ENCODE peak calls at places on chromosomes 4 and X, in ten cellular contexts. Q, J, M, C, R, Y, U, W, O and B are unnamed samples.

GRCh38 chr4:22410645-22411247 is 105.1 kb downstream of the ADGRA3 start:
- DNase-seq in Q (no peak), J (no peak), M (peak; percentile 9), C (peak; percentile 49), R (no peak), Y (no peak), U (no peak), W (peak; percentile 40), O (no peak), B (no peak)

GRCh38 chr4:87118826-87119225 is 101.6 kb downstream of the KLHL8 start:
- DNase-seq in Q (peak; percentile 12), J (no peak), M (peak; percentile 81), C (peak; percentile 81), R (no peak), Y (no peak), U (no peak), W (peak; percentile 47), O (no peak), B (no peak)

GRCh38 chrX:106894978-106895452 is 8.1 kb downstream of the RIPPLY1 start:
- DNase-seq in Q (no peak), J (no peak), M (peak; percentile 77), C (peak; percentile 89), R (no peak), Y (no peak), U (no peak), W (peak; percentile 77), O (no peak), B (no peak)

GRCh38 chr4:133866328-133866699 is 335.3 kb downstream of the PABPC4L start:
- DNase-seq in Q (no peak), J (no peak), M (peak; percentile 36), C (peak; percentile 91), R (no peak), Y (no peak), U (no peak), W (no peak), O (no peak), B (no peak)

GRCh38 chr4:33193109-33193508 is 2472.9 kb downstream of the PCDH7 start:
- DNase-seq in Q (no peak), J (no peak), M (no peak), C (no peak), R (no peak), Y (no peak), U (no peak), W (no peak), O (no peak), B (no peak)

GRCh38 chrX:75230296-75230695 is 43.6 kb upstream of the UPRT start:
- DNase-seq in Q (no peak), J (no peak), M (no peak), C (no peak), R (no peak), Y (no peak), U (no peak), W (no peak), O (no peak), B (no peak)

GRCh38 chrX:68045008-68045577 is 388.2 kb downstream of the OPHN1 start:
- DNase-seq in Q (no peak), J (no peak), M (no peak), C (no peak), R (no peak), Y (no peak), U (no peak), W (peak; percentile 0), O (no peak), B (no peak)

GRCh38 chr4:37101686-37102085 is 142.9 kb upstream of the NWD2 start:
- DNase-seq in Q (no peak), J (no peak), M (no peak), C (no peak), R (no peak), Y (no peak), U (no peak), W (no peak), O (no peak), B (no peak)

GRCh38 chrX:23332101-23332887 is 2.4 kb upstream of the PTCHD1 start:
- DNase-seq in Q (no peak), J (no peak), M (no peak), C (no peak), R (no peak), Y (no peak), U (no peak), W (no peak), O (no peak), B (no peak)